ENCODE peak calls at places on chromosomes 2 and 18, in six cellular contexts. One of them, this sample, is unnamed.

GRCh38 chr2:148903946-148904345 is 28.9 kb downstream of the KIF5C start:
- DNase-seq in right cardiac atrium: no peak
- DNase-seq in gastrocnemius medialis: no peak
- DNase-seq in IMR-90: no peak
- DNase-seq in psoas muscle: no peak
- DNase-seq in fibroblast of lung: no peak
- DNase-seq in this sample: no peak

GRCh38 chr2:33419548-33420255 is 56.7 kb upstream of the RASGRP3 start:
- DNase-seq in right cardiac atrium: no peak
- DNase-seq in gastrocnemius medialis: no peak
- DNase-seq in IMR-90: peak; percentile 41
- DNase-seq in psoas muscle: no peak
- DNase-seq in fibroblast of lung: no peak
- DNase-seq in this sample: no peak

GRCh38 chr2:127254386-127254981 is 34.4 kb upstream of the CYP27C1 start:
- DNase-seq in right cardiac atrium: no peak
- DNase-seq in gastrocnemius medialis: no peak
- DNase-seq in IMR-90: peak; percentile 10
- DNase-seq in psoas muscle: no peak
- DNase-seq in fibroblast of lung: peak; percentile 6
- DNase-seq in this sample: no peak

GRCh38 chr2:196925768-196926561 is 542 bp downstream of the PGAP1 start:
- DNase-seq in right cardiac atrium: peak; percentile 70
- DNase-seq in gastrocnemius medialis: peak; percentile 13
- DNase-seq in IMR-90: peak; percentile 26
- DNase-seq in psoas muscle: peak; percentile 18
- DNase-seq in fibroblast of lung: peak; percentile 38
- DNase-seq in this sample: peak; percentile 49

GRCh38 chr2:33069894-33070651 is 123.3 kb downstream of the LTBP1 start:
- DNase-seq in right cardiac atrium: peak; percentile 56
- DNase-seq in gastrocnemius medialis: peak; percentile 78
- DNase-seq in IMR-90: peak; percentile 100
- DNase-seq in psoas muscle: peak; percentile 68
- DNase-seq in fibroblast of lung: peak; percentile 99
- DNase-seq in this sample: peak; percentile 38

GRCh38 chr2:104068665-104069064 is 785.2 kb upstream of the POU3F3 start:
- DNase-seq in right cardiac atrium: no peak
- DNase-seq in gastrocnemius medialis: no peak
- DNase-seq in IMR-90: no peak
- DNase-seq in psoas muscle: no peak
- DNase-seq in fibroblast of lung: no peak
- DNase-seq in this sample: no peak

GRCh38 chr18:24071029-24071428 is 56.5 kb downstream of the TTC39C start:
- DNase-seq in right cardiac atrium: no peak
- DNase-seq in gastrocnemius medialis: no peak
- DNase-seq in IMR-90: no peak
- DNase-seq in psoas muscle: no peak
- DNase-seq in fibroblast of lung: no peak
- DNase-seq in this sample: no peak

GRCh38 chr2:235223011-235223410 is 270.8 kb upstream of the AGAP1 start:
- DNase-seq in right cardiac atrium: no peak
- DNase-seq in gastrocnemius medialis: no peak
- DNase-seq in IMR-90: no peak
- DNase-seq in psoas muscle: no peak
- DNase-seq in fibroblast of lung: no peak
- DNase-seq in this sample: no peak

GRCh38 chr2:225002656-225003045 is 39.6 kb downstream of the DOCK10 start:
- DNase-seq in right cardiac atrium: no peak
- DNase-seq in gastrocnemius medialis: no peak
- DNase-seq in IMR-90: no peak
- DNase-seq in psoas muscle: no peak
- DNase-seq in fibroblast of lung: no peak
- DNase-seq in this sample: no peak

GRCh38 chr2:68463287-68463877 is 3.7 kb downstream of the FBXO48 start:
- DNase-seq in right cardiac atrium: no peak
- DNase-seq in gastrocnemius medialis: no peak
- DNase-seq in IMR-90: peak; percentile 71
- DNase-seq in psoas muscle: no peak
- DNase-seq in fibroblast of lung: peak; percentile 69
- DNase-seq in this sample: no peak

GRCh38 chr18:47095810-47096209 is 54.5 kb downstream of the HDHD2 start:
- DNase-seq in right cardiac atrium: no peak
- DNase-seq in gastrocnemius medialis: no peak
- DNase-seq in IMR-90: no peak
- DNase-seq in psoas muscle: no peak
- DNase-seq in fibroblast of lung: no peak
- DNase-seq in this sample: no peak

GRCh38 chr2:219644801-219645480 is 17.5 kb downstream of the SLC4A3 start:
- DNase-seq in right cardiac atrium: peak; percentile 81
- DNase-seq in gastrocnemius medialis: peak; percentile 48
- DNase-seq in IMR-90: no peak
- DNase-seq in psoas muscle: no peak
- DNase-seq in fibroblast of lung: peak; percentile 26
- DNase-seq in this sample: no peak

GRCh38 chr18:37913051-37913450 is 347.5 kb upstream of the CELF4 start:
- DNase-seq in right cardiac atrium: no peak
- DNase-seq in gastrocnemius medialis: no peak
- DNase-seq in IMR-90: no peak
- DNase-seq in psoas muscle: no peak
- DNase-seq in fibroblast of lung: no peak
- DNase-seq in this sample: no peak

GRCh38 chr18:73136134-73136533 is 268.3 kb upstream of the NETO1 start:
- DNase-seq in right cardiac atrium: no peak
- DNase-seq in gastrocnemius medialis: no peak
- DNase-seq in IMR-90: no peak
- DNase-seq in psoas muscle: no peak
- DNase-seq in fibroblast of lung: no peak
- DNase-seq in this sample: no peak

GRCh38 chr2:128628206-128628605 is 309.5 kb upstream of the HS6ST1 start:
- DNase-seq in right cardiac atrium: no peak
- DNase-seq in gastrocnemius medialis: no peak
- DNase-seq in IMR-90: no peak
- DNase-seq in psoas muscle: no peak
- DNase-seq in fibroblast of lung: no peak
- DNase-seq in this sample: no peak

GRCh38 chr2:237256845-237257244 is 157.1 kb downstream of the COL6A3 start:
- DNase-seq in right cardiac atrium: peak; percentile 84
- DNase-seq in gastrocnemius medialis: peak; percentile 59
- DNase-seq in IMR-90: peak; percentile 86
- DNase-seq in psoas muscle: peak; percentile 55
- DNase-seq in fibroblast of lung: peak; percentile 79
- DNase-seq in this sample: no peak

GRCh38 chr18:62354171-62354570 is 29.1 kb downstream of the TNFRSF11A start:
- DNase-seq in right cardiac atrium: no peak
- DNase-seq in gastrocnemius medialis: no peak
- DNase-seq in IMR-90: no peak
- DNase-seq in psoas muscle: no peak
- DNase-seq in fibroblast of lung: no peak
- DNase-seq in this sample: no peak

GRCh38 chr18:13256444-13257305 is 38.1 kb downstream of the LDLRAD4 start:
- DNase-seq in right cardiac atrium: no peak
- DNase-seq in gastrocnemius medialis: no peak
- DNase-seq in IMR-90: no peak
- DNase-seq in psoas muscle: no peak
- DNase-seq in fibroblast of lung: no peak
- DNase-seq in this sample: no peak

GRCh38 chr2:111617299-111617803 is 266.6 kb downstream of the ANAPC1 start:
- DNase-seq in right cardiac atrium: no peak
- DNase-seq in gastrocnemius medialis: no peak
- DNase-seq in IMR-90: peak; percentile 61
- DNase-seq in psoas muscle: no peak
- DNase-seq in fibroblast of lung: peak; percentile 37
- DNase-seq in this sample: no peak

GRCh38 chr18:61699397-61700090 is 193.3 kb downstream of the RNF152 start:
- DNase-seq in right cardiac atrium: peak; percentile 21
- DNase-seq in gastrocnemius medialis: no peak
- DNase-seq in IMR-90: no peak
- DNase-seq in psoas muscle: no peak
- DNase-seq in fibroblast of lung: no peak
- DNase-seq in this sample: no peak

GRCh38 chr2:25409044-25409443 is 67.3 kb upstream of the DNMT3A start:
- DNase-seq in right cardiac atrium: no peak
- DNase-seq in gastrocnemius medialis: no peak
- DNase-seq in IMR-90: no peak
- DNase-seq in psoas muscle: no peak
- DNase-seq in fibroblast of lung: no peak
- DNase-seq in this sample: no peak
- H3K27ac ChIP-seq in right cardiac atrium: no peak overlapping the region
- H3K27ac ChIP-seq in gastrocnemius medialis: no peak overlapping the region
- H3K27ac ChIP-seq in IMR-90: no peak overlapping the region
- H3K27ac ChIP-seq in psoas muscle: no peak overlapping the region
- H3K27ac ChIP-seq in fibroblast of lung: no peak overlapping the region
- H3K27ac ChIP-seq in this sample: no peak overlapping the region

GRCh38 chr2:38489846-38490245 is 112.8 kb upstream of the ATL2 start:
- DNase-seq in right cardiac atrium: no peak
- DNase-seq in gastrocnemius medialis: no peak
- DNase-seq in IMR-90: no peak
- DNase-seq in psoas muscle: no peak
- DNase-seq in fibroblast of lung: no peak
- DNase-seq in this sample: no peak

GRCh38 chr2:38487852-38488251 is 110.8 kb upstream of the ATL2 start:
- DNase-seq in right cardiac atrium: no peak
- DNase-seq in gastrocnemius medialis: no peak
- DNase-seq in IMR-90: no peak
- DNase-seq in psoas muscle: no peak
- DNase-seq in fibroblast of lung: no peak
- DNase-seq in this sample: no peak

GRCh38 chr2:38494394-38494793 is 108.3 kb downstream of the HNRNPLL start:
- DNase-seq in right cardiac atrium: no peak
- DNase-seq in gastrocnemius medialis: peak; percentile 96
- DNase-seq in IMR-90: no peak
- DNase-seq in psoas muscle: peak; percentile 75
- DNase-seq in fibroblast of lung: no peak
- DNase-seq in this sample: no peak

GRCh38 chr2:38492042-38492615 is 110.6 kb downstream of the HNRNPLL start:
- DNase-seq in right cardiac atrium: no peak
- DNase-seq in gastrocnemius medialis: no peak
- DNase-seq in IMR-90: no peak
- DNase-seq in psoas muscle: no peak
- DNase-seq in fibroblast of lung: no peak
- DNase-seq in this sample: no peak

DNA sequence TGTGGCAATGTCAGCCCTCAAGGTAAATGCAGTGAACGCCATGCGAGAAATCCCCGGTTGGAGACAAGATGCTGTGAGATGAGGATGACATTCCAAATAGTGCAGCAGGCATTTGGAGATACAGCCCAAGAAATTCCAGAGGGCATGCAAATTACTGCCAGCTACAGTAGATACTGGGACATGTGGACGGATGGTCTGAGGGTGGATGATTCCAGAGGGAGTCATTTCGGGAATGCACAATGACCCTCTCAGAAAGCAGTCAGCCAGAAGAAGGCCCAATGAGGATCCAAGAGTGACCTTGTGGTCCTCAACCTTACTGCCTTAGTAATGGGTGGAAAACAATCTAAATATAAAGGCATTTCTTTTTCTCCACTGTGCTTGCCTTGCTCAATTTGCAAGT is 111.3 kb downstream of the HNRNPLL start:
- DNase-seq in right cardiac atrium: no peak
- DNase-seq in gastrocnemius medialis: no peak
- DNase-seq in IMR-90: no peak
- DNase-seq in psoas muscle: no peak
- DNase-seq in fibroblast of lung: no peak
- DNase-seq in this sample: no peak
- H3K27ac ChIP-seq in right cardiac atrium: no peak overlapping the region
- H3K27ac ChIP-seq in gastrocnemius medialis: peak overlapping the region; percentile 56
- H3K27ac ChIP-seq in IMR-90: no peak overlapping the region
- H3K27ac ChIP-seq in psoas muscle: no peak overlapping the region
- H3K27ac ChIP-seq in fibroblast of lung: no peak overlapping the region
- H3K27ac ChIP-seq in this sample: peak overlapping the region; percentile 90

GRCh38 chr2:96758987-96759386 is 1.7 kb upstream of the CNNM4 start:
- DNase-seq in right cardiac atrium: no peak
- DNase-seq in gastrocnemius medialis: no peak
- DNase-seq in IMR-90: no peak
- DNase-seq in psoas muscle: no peak
- DNase-seq in fibroblast of lung: no peak
- DNase-seq in this sample: no peak

GRCh38 chr2:96757477-96757860 is 3.2 kb upstream of the CNNM4 start:
- DNase-seq in right cardiac atrium: no peak
- DNase-seq in gastrocnemius medialis: no peak
- DNase-seq in IMR-90: no peak
- DNase-seq in psoas muscle: no peak
- DNase-seq in fibroblast of lung: no peak
- DNase-seq in this sample: no peak

GRCh38 chr2:96760036-96760985 is at the start of gene CNNM4:
- DNase-seq in right cardiac atrium: peak; percentile 98
- DNase-seq in gastrocnemius medialis: peak; percentile 93
- DNase-seq in IMR-90: peak; percentile 86
- DNase-seq in psoas muscle: peak; percentile 95
- DNase-seq in fibroblast of lung: peak; percentile 90
- DNase-seq in this sample: peak; percentile 94

GRCh38 chr2:96760986-96761832 is 507 bp downstream of the CNNM4 start:
- DNase-seq in right cardiac atrium: peak; percentile 77
- DNase-seq in gastrocnemius medialis: no peak
- DNase-seq in IMR-90: no peak
- DNase-seq in psoas muscle: no peak
- DNase-seq in fibroblast of lung: peak; percentile 27
- DNase-seq in this sample: no peak

GRCh38 chr2:96759548-96759947 is 1.2 kb upstream of the CNNM4 start:
- DNase-seq in right cardiac atrium: no peak
- DNase-seq in gastrocnemius medialis: no peak
- DNase-seq in IMR-90: no peak
- DNase-seq in psoas muscle: no peak
- DNase-seq in fibroblast of lung: no peak
- DNase-seq in this sample: no peak
- H3K27ac ChIP-seq in right cardiac atrium: no peak overlapping the region
- H3K27ac ChIP-seq in gastrocnemius medialis: no peak overlapping the region
- H3K27ac ChIP-seq in IMR-90: no peak overlapping the region
- H3K27ac ChIP-seq in psoas muscle: no peak overlapping the region
- H3K27ac ChIP-seq in fibroblast of lung: no peak overlapping the region
- H3K27ac ChIP-seq in this sample: no peak overlapping the region

GRCh38 chr2:189178007-189178406 is 1.6 kb downstream of the COL5A2 start:
- DNase-seq in right cardiac atrium: no peak
- DNase-seq in gastrocnemius medialis: no peak
- DNase-seq in IMR-90: peak; percentile 51
- DNase-seq in psoas muscle: no peak
- DNase-seq in fibroblast of lung: peak; percentile 68
- DNase-seq in this sample: no peak
- H3K27ac ChIP-seq in right cardiac atrium: no peak overlapping the region
- H3K27ac ChIP-seq in gastrocnemius medialis: no peak overlapping the region
- H3K27ac ChIP-seq in IMR-90: peak overlapping the region; percentile 87
- H3K27ac ChIP-seq in psoas muscle: no peak overlapping the region
- H3K27ac ChIP-seq in fibroblast of lung: peak overlapping the region; percentile 76
- H3K27ac ChIP-seq in this sample: no peak overlapping the region

DNA sequence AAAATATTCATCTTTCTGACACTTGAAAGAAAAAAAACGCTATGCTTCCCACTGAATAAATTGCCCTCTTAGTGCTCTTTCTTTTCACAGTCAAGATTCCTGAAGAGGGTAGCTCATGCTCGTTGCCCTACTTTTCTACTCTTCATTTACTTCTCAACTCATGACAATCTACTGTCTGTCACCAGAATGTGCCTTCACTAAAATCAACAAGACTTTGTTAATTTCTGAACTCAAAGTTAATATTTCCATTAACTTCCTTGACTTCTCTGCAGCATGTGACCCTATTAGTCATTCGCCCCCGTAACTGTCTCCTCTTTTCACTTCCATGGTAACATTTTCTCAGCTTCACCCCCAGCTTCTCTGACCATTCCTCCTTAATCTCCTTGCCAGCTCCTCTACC is 98.9 kb upstream of the MAPRE2 start:
- DNase-seq in right cardiac atrium: no peak
- DNase-seq in gastrocnemius medialis: no peak
- DNase-seq in IMR-90: peak; percentile 5
- DNase-seq in psoas muscle: no peak
- DNase-seq in fibroblast of lung: no peak
- DNase-seq in this sample: no peak
- H3K27ac ChIP-seq in right cardiac atrium: no peak overlapping the region
- H3K27ac ChIP-seq in gastrocnemius medialis: peak overlapping the region; percentile 87
- H3K27ac ChIP-seq in IMR-90: no peak overlapping the region
- H3K27ac ChIP-seq in psoas muscle: peak overlapping the region; percentile 88
- H3K27ac ChIP-seq in fibroblast of lung: no peak overlapping the region
- H3K27ac ChIP-seq in this sample: no peak overlapping the region

This sample was measured in caudate nucleus.